ENCODE peak calls at places on chromosomes 6 and 20, in seven cellular contexts. One of them, this sample, is unnamed.
A peak's percentile ranks its signal among the peaks of the same experiment; 100 is the strongest.

GRCh38 chr20:25296094-25297093 is 48.5 kb downstream of the PYGB start:
- DNase-seq in heart left ventricle: no peak
- DNase-seq in GM13977: peak; percentile 68
- DNase-seq in endothelial cell: no peak
- DNase-seq in ovary: no peak
- DNase-seq in spleen: peak; percentile 79
- DNase-seq in Calu3: no peak
- DNase-seq in this sample: no peak

GRCh38 chr6:87710090-87710489 is 8.1 kb upstream of the AKIRIN2 start:
- DNase-seq in heart left ventricle: no peak
- DNase-seq in GM13977: no peak
- DNase-seq in endothelial cell: no peak
- DNase-seq in ovary: no peak
- DNase-seq in spleen: no peak
- DNase-seq in Calu3: no peak
- DNase-seq in this sample: no peak

GRCh38 chr6:46959419-46959818 is 37.7 kb upstream of the ADGRF5 start:
- DNase-seq in heart left ventricle: no peak
- DNase-seq in GM13977: no peak
- DNase-seq in endothelial cell: no peak
- DNase-seq in ovary: no peak
- DNase-seq in spleen: no peak
- DNase-seq in Calu3: no peak
- DNase-seq in this sample: no peak

GRCh38 chr6:43570876-43571441 is 4.9 kb downstream of the XPO5 start:
- DNase-seq in heart left ventricle: no peak
- DNase-seq in GM13977: peak; percentile 58
- DNase-seq in endothelial cell: no peak
- DNase-seq in ovary: no peak
- DNase-seq in spleen: no peak
- DNase-seq in Calu3: no peak
- DNase-seq in this sample: no peak

GRCh38 chr20:36491901-36492617 is 49.3 kb upstream of the MYL9 start:
- DNase-seq in heart left ventricle: no peak
- DNase-seq in GM13977: no peak
- DNase-seq in endothelial cell: peak; percentile 28
- DNase-seq in ovary: no peak
- DNase-seq in spleen: peak; percentile 90
- DNase-seq in Calu3: no peak
- DNase-seq in this sample: no peak

GRCh38 chr6:52645976-52646375 is 24.9 kb upstream of the TMEM14A start:
- DNase-seq in heart left ventricle: no peak
- DNase-seq in GM13977: no peak
- DNase-seq in endothelial cell: no peak
- DNase-seq in ovary: no peak
- DNase-seq in spleen: no peak
- DNase-seq in Calu3: no peak
- DNase-seq in this sample: no peak

GRCh38 chr6:132333639-132334516 is 67.4 kb downstream of the MOXD1 start:
- DNase-seq in heart left ventricle: peak; percentile 57
- DNase-seq in GM13977: no peak
- DNase-seq in endothelial cell: no peak
- DNase-seq in ovary: no peak
- DNase-seq in spleen: no peak
- DNase-seq in Calu3: peak; percentile 72
- DNase-seq in this sample: peak; percentile 83

GRCh38 chr6:120378582-120379220 is 955.6 kb downstream of the TBC1D32 start:
- DNase-seq in heart left ventricle: no peak
- DNase-seq in GM13977: peak; percentile 19
- DNase-seq in endothelial cell: no peak
- DNase-seq in ovary: no peak
- DNase-seq in spleen: no peak
- DNase-seq in Calu3: no peak
- DNase-seq in this sample: no peak

GRCh38 chr6:80623066-80623815 is 516.8 kb downstream of the BCKDHB start:
- DNase-seq in heart left ventricle: no peak
- DNase-seq in GM13977: no peak
- DNase-seq in endothelial cell: no peak
- DNase-seq in ovary: no peak
- DNase-seq in spleen: no peak
- DNase-seq in Calu3: no peak
- DNase-seq in this sample: no peak

GRCh38 chr6:141562181-141562800 is 570.4 kb upstream of the GJE1 start:
- DNase-seq in heart left ventricle: peak; percentile 47
- DNase-seq in GM13977: peak; percentile 12
- DNase-seq in endothelial cell: peak; percentile 61
- DNase-seq in ovary: peak; percentile 13
- DNase-seq in spleen: peak; percentile 74
- DNase-seq in Calu3: peak; percentile 21
- DNase-seq in this sample: peak; percentile 32

GRCh38 chr6:16244869-16245451 is 6.6 kb downstream of the GMPR start:
- DNase-seq in heart left ventricle: no peak
- DNase-seq in GM13977: no peak
- DNase-seq in endothelial cell: no peak
- DNase-seq in ovary: no peak
- DNase-seq in spleen: no peak
- DNase-seq in Calu3: no peak
- DNase-seq in this sample: no peak

GRCh38 chr6:158717341-158718328 is 67.8 kb downstream of the SYTL3 start:
- DNase-seq in heart left ventricle: no peak
- DNase-seq in GM13977: peak; percentile 68
- DNase-seq in endothelial cell: no peak
- DNase-seq in ovary: no peak
- DNase-seq in spleen: peak; percentile 80
- DNase-seq in Calu3: no peak
- DNase-seq in this sample: no peak

GRCh38 chr6:145139451-145139850 is 595.9 kb downstream of the EPM2A start:
- DNase-seq in heart left ventricle: no peak
- DNase-seq in GM13977: no peak
- DNase-seq in endothelial cell: no peak
- DNase-seq in ovary: no peak
- DNase-seq in spleen: no peak
- DNase-seq in Calu3: no peak
- DNase-seq in this sample: peak; percentile 15

GRCh38 chr20:45343867-45344721 is 4.1 kb downstream of the SDC4 start:
- DNase-seq in heart left ventricle: peak; percentile 70
- DNase-seq in GM13977: no peak
- DNase-seq in endothelial cell: no peak
- DNase-seq in ovary: no peak
- DNase-seq in spleen: no peak
- DNase-seq in Calu3: peak; percentile 91
- DNase-seq in this sample: peak; percentile 92

GRCh38 chr6:48658910-48659309 is 547.9 kb upstream of the PTCHD4 start:
- DNase-seq in heart left ventricle: no peak
- DNase-seq in GM13977: no peak
- DNase-seq in endothelial cell: no peak
- DNase-seq in ovary: no peak
- DNase-seq in spleen: no peak
- DNase-seq in Calu3: no peak
- DNase-seq in this sample: no peak

GRCh38 chr6:4320860-4321259 is 185.5 kb upstream of the ECI2 start:
- DNase-seq in heart left ventricle: no peak
- DNase-seq in GM13977: no peak
- DNase-seq in endothelial cell: no peak
- DNase-seq in ovary: no peak
- DNase-seq in spleen: no peak
- DNase-seq in Calu3: no peak
- DNase-seq in this sample: no peak

GRCh38 chr6:143034689-143035334 is 25.9 kb upstream of the AIG1 start:
- DNase-seq in heart left ventricle: no peak
- DNase-seq in GM13977: no peak
- DNase-seq in endothelial cell: no peak
- DNase-seq in ovary: no peak
- DNase-seq in spleen: no peak
- DNase-seq in Calu3: peak; percentile 5
- DNase-seq in this sample: no peak

GRCh38 chr20:32163951-32164350 is 43.6 kb downstream of the PLAGL2 start:
- DNase-seq in heart left ventricle: no peak
- DNase-seq in GM13977: no peak
- DNase-seq in endothelial cell: no peak
- DNase-seq in ovary: no peak
- DNase-seq in spleen: peak; percentile 4
- DNase-seq in Calu3: no peak
- DNase-seq in this sample: no peak

GRCh38 chr20:60334936-60335335 is 376.7 kb downstream of the CDH26 start:
- DNase-seq in heart left ventricle: no peak
- DNase-seq in GM13977: no peak
- DNase-seq in endothelial cell: no peak
- DNase-seq in ovary: no peak
- DNase-seq in spleen: no peak
- DNase-seq in Calu3: no peak
- DNase-seq in this sample: no peak

GRCh38 chr20:46814366-46815232 is 80.0 kb upstream of the EYA2 start:
- DNase-seq in heart left ventricle: no peak
- DNase-seq in GM13977: no peak
- DNase-seq in endothelial cell: no peak
- DNase-seq in ovary: no peak
- DNase-seq in spleen: no peak
- DNase-seq in Calu3: peak; percentile 79
- DNase-seq in this sample: no peak

GRCh38 chr6:146169872-146170271 is 141.0 kb downstream of the GRM1 start:
- DNase-seq in heart left ventricle: no peak
- DNase-seq in GM13977: no peak
- DNase-seq in endothelial cell: no peak
- DNase-seq in ovary: no peak
- DNase-seq in spleen: no peak
- DNase-seq in Calu3: no peak
- DNase-seq in this sample: no peak

GRCh38 chr20:46545077-46545826 is 5.2 kb downstream of the OCSTAMP start:
- DNase-seq in heart left ventricle: no peak
- DNase-seq in GM13977: no peak
- DNase-seq in endothelial cell: no peak
- DNase-seq in ovary: no peak
- DNase-seq in spleen: no peak
- DNase-seq in Calu3: no peak
- DNase-seq in this sample: no peak

GRCh38 chr6:113668712-113669408 is 188.3 kb upstream of the MARCKS start:
- DNase-seq in heart left ventricle: no peak
- DNase-seq in GM13977: peak; percentile 38
- DNase-seq in endothelial cell: no peak
- DNase-seq in ovary: no peak
- DNase-seq in spleen: no peak
- DNase-seq in Calu3: no peak
- DNase-seq in this sample: no peak

GRCh38 chr6:53041356-53041755 is 23.8 kb upstream of the FBXO9 start:
- DNase-seq in heart left ventricle: no peak
- DNase-seq in GM13977: no peak
- DNase-seq in endothelial cell: no peak
- DNase-seq in ovary: no peak
- DNase-seq in spleen: no peak
- DNase-seq in Calu3: no peak
- DNase-seq in this sample: no peak

GRCh38 chr20:35478804-35479472 is 23.5 kb downstream of the CEP250 start:
- DNase-seq in heart left ventricle: no peak
- DNase-seq in GM13977: no peak
- DNase-seq in endothelial cell: peak; percentile 57
- DNase-seq in ovary: no peak
- DNase-seq in spleen: peak; percentile 88
- DNase-seq in Calu3: no peak
- DNase-seq in this sample: no peak

GRCh38 chr6:80605165-80605989 is 498.9 kb downstream of the BCKDHB start:
- DNase-seq in heart left ventricle: no peak
- DNase-seq in GM13977: peak; percentile 8
- DNase-seq in endothelial cell: peak; percentile 28
- DNase-seq in ovary: no peak
- DNase-seq in spleen: no peak
- DNase-seq in Calu3: peak; percentile 46
- DNase-seq in this sample: no peak

GRCh38 chr6:149319413-149319812 is 1.9 kb downstream of the TAB2 start:
- DNase-seq in heart left ventricle: no peak
- DNase-seq in GM13977: no peak
- DNase-seq in endothelial cell: no peak
- DNase-seq in ovary: no peak
- DNase-seq in spleen: no peak
- DNase-seq in Calu3: no peak
- DNase-seq in this sample: no peak

GRCh38 chr6:149318581-149319286 is 1.2 kb downstream of the TAB2 start:
- DNase-seq in heart left ventricle: no peak
- DNase-seq in GM13977: no peak
- DNase-seq in endothelial cell: no peak
- DNase-seq in ovary: no peak
- DNase-seq in spleen: no peak
- DNase-seq in Calu3: peak; percentile 7
- DNase-seq in this sample: no peak

GRCh38 chr6:149316108-149316727 is 1.3 kb upstream of the TAB2 start:
- DNase-seq in heart left ventricle: no peak
- DNase-seq in GM13977: no peak
- DNase-seq in endothelial cell: no peak
- DNase-seq in ovary: no peak
- DNase-seq in spleen: no peak
- DNase-seq in Calu3: no peak
- DNase-seq in this sample: no peak

GRCh38 chr6:149317656-149318571 is at the start of gene TAB2:
- DNase-seq in heart left ventricle: peak; percentile 46
- DNase-seq in GM13977: peak; percentile 74
- DNase-seq in endothelial cell: peak; percentile 57
- DNase-seq in ovary: peak; percentile 68
- DNase-seq in spleen: peak; percentile 92
- DNase-seq in Calu3: peak; percentile 20
- DNase-seq in this sample: peak; percentile 59

GRCh38 chr6:149316740-149317655 is 514 bp upstream of the TAB2 start:
- DNase-seq in heart left ventricle: peak; percentile 93
- DNase-seq in GM13977: peak; percentile 92
- DNase-seq in endothelial cell: peak; percentile 91
- DNase-seq in ovary: peak; percentile 90
- DNase-seq in spleen: peak; percentile 97
- DNase-seq in Calu3: peak; percentile 82
- DNase-seq in this sample: peak; percentile 89
- TF ChIP-seq CTCF in heart left ventricle: no peak
- TF ChIP-seq CTCF in GM13977: peak; percentile 15
- TF ChIP-seq CTCF in endothelial cell: no peak
- TF ChIP-seq CTCF in ovary: peak; percentile 32
- TF ChIP-seq CTCF in spleen: no peak
- TF ChIP-seq CTCF in Calu3: no peak
- TF ChIP-seq CTCF in this sample: no peak

GRCh38 chr6:1686117-1687098 is 76.7 kb downstream of the FOXC1 start:
- DNase-seq in heart left ventricle: peak; percentile 49
- DNase-seq in GM13977: no peak
- DNase-seq in endothelial cell: no peak
- DNase-seq in ovary: no peak
- DNase-seq in spleen: no peak
- DNase-seq in Calu3: peak; percentile 42
- DNase-seq in this sample: peak; percentile 29
- TF ChIP-seq CTCF in heart left ventricle: no peak
- TF ChIP-seq CTCF in GM13977: no peak
- TF ChIP-seq CTCF in endothelial cell: peak; percentile 54
- TF ChIP-seq CTCF in ovary: no peak
- TF ChIP-seq CTCF in spleen: no peak
- TF ChIP-seq CTCF in Calu3: no peak
- TF ChIP-seq CTCF in this sample: no peak

GRCh38 chr20:58294497-58295455 is 14.7 kb upstream of the RAB22A start:
- DNase-seq in heart left ventricle: no peak
- DNase-seq in GM13977: no peak
- DNase-seq in endothelial cell: no peak
- DNase-seq in ovary: no peak
- DNase-seq in spleen: no peak
- DNase-seq in Calu3: no peak
- DNase-seq in this sample: no peak
- TF ChIP-seq CTCF in heart left ventricle: no peak
- TF ChIP-seq CTCF in GM13977: no peak
- TF ChIP-seq CTCF in endothelial cell: no peak
- TF ChIP-seq CTCF in ovary: no peak
- TF ChIP-seq CTCF in spleen: no peak
- TF ChIP-seq CTCF in Calu3: no peak
- TF ChIP-seq CTCF in this sample: no peak

GRCh38 chr6:11675610-11676009 is 103.0 kb downstream of the ADTRP start:
- DNase-seq in heart left ventricle: no peak
- DNase-seq in GM13977: no peak
- DNase-seq in endothelial cell: no peak
- DNase-seq in ovary: no peak
- DNase-seq in spleen: no peak
- DNase-seq in Calu3: no peak
- DNase-seq in this sample: no peak
- TF ChIP-seq CTCF in heart left ventricle: no peak
- TF ChIP-seq CTCF in GM13977: no peak
- TF ChIP-seq CTCF in endothelial cell: no peak
- TF ChIP-seq CTCF in ovary: no peak
- TF ChIP-seq CTCF in spleen: no peak
- TF ChIP-seq CTCF in Calu3: no peak
- TF ChIP-seq CTCF in this sample: no peak